ENCODE peak calls at places on chromosomes 5 and 9, in four cellular contexts. One of them, this sample, is unnamed.

GRCh38 chr5:96370981-96371380 is 62.1 kb downstream of the PCSK1 start:
- DNase-seq in fibroblast of the aortic adventitia: no peak
- DNase-seq in neural crest cell: no peak
- DNase-seq in stimulated activated CD4-positive, alpha-beta T cell treated with anti-CD3 and anti-CD28 coated beads, Interleukin-1b, Interleukin-23, amount 100 ng/mL, for 24 hours: no peak
- DNase-seq in this sample: no peak

GRCh38 chr5:179371123-179371515 is 25.9 kb upstream of the ADAMTS2 start:
- DNase-seq in fibroblast of the aortic adventitia: no peak
- DNase-seq in neural crest cell: no peak
- DNase-seq in stimulated activated CD4-positive, alpha-beta T cell treated with anti-CD3 and anti-CD28 coated beads, Interleukin-1b, Interleukin-23, amount 100 ng/mL, for 24 hours: no peak
- DNase-seq in this sample: no peak

GRCh38 chr5:38497946-38498345 is 58.5 kb downstream of the LIFR start:
- DNase-seq in fibroblast of the aortic adventitia: peak
- DNase-seq in neural crest cell: no peak
- DNase-seq in stimulated activated CD4-positive, alpha-beta T cell treated with anti-CD3 and anti-CD28 coated beads, Interleukin-1b, Interleukin-23, amount 100 ng/mL, for 24 hours: no peak
- DNase-seq in this sample: no peak

GRCh38 chr9:79242489-79242888 is 329.3 kb upstream of the TLE4 start:
- DNase-seq in fibroblast of the aortic adventitia: peak
- DNase-seq in neural crest cell: no peak
- DNase-seq in stimulated activated CD4-positive, alpha-beta T cell treated with anti-CD3 and anti-CD28 coated beads, Interleukin-1b, Interleukin-23, amount 100 ng/mL, for 24 hours: no peak
- DNase-seq in this sample: no peak

GRCh38 chr9:95509851-95510529 is 6.8 kb downstream of the PTCH1 start:
- DNase-seq in fibroblast of the aortic adventitia: no peak
- DNase-seq in neural crest cell: peak
- DNase-seq in stimulated activated CD4-positive, alpha-beta T cell treated with anti-CD3 and anti-CD28 coated beads, Interleukin-1b, Interleukin-23, amount 100 ng/mL, for 24 hours: no peak
- DNase-seq in this sample: peak

GRCh38 chr9:137505421-137506140 is 44.6 kb downstream of the PNPLA7 start:
- DNase-seq in fibroblast of the aortic adventitia: no peak
- DNase-seq in neural crest cell: no peak
- DNase-seq in stimulated activated CD4-positive, alpha-beta T cell treated with anti-CD3 and anti-CD28 coated beads, Interleukin-1b, Interleukin-23, amount 100 ng/mL, for 24 hours: no peak
- DNase-seq in this sample: no peak

GRCh38 chr9:134992755-134993124 is 75.0 kb upstream of the FCN1 start:
- DNase-seq in fibroblast of the aortic adventitia: no peak
- DNase-seq in neural crest cell: no peak
- DNase-seq in stimulated activated CD4-positive, alpha-beta T cell treated with anti-CD3 and anti-CD28 coated beads, Interleukin-1b, Interleukin-23, amount 100 ng/mL, for 24 hours: no peak
- DNase-seq in this sample: no peak

GRCh38 chr5:56564451-56565223 is 250.7 kb upstream of the MAP3K1 start:
- DNase-seq in fibroblast of the aortic adventitia: peak
- DNase-seq in neural crest cell: no peak
- DNase-seq in stimulated activated CD4-positive, alpha-beta T cell treated with anti-CD3 and anti-CD28 coated beads, Interleukin-1b, Interleukin-23, amount 100 ng/mL, for 24 hours: no peak
- DNase-seq in this sample: no peak

GRCh38 chr9:134099123-134099761 is 31.4 kb upstream of the BRD3 start:
- DNase-seq in fibroblast of the aortic adventitia: peak
- DNase-seq in neural crest cell: no peak
- DNase-seq in stimulated activated CD4-positive, alpha-beta T cell treated with anti-CD3 and anti-CD28 coated beads, Interleukin-1b, Interleukin-23, amount 100 ng/mL, for 24 hours: peak
- DNase-seq in this sample: peak

GRCh38 chr5:394671-395155 is 48.3 kb upstream of the EXOC3 start:
- DNase-seq in fibroblast of the aortic adventitia: no peak
- DNase-seq in neural crest cell: no peak
- DNase-seq in stimulated activated CD4-positive, alpha-beta T cell treated with anti-CD3 and anti-CD28 coated beads, Interleukin-1b, Interleukin-23, amount 100 ng/mL, for 24 hours: no peak
- DNase-seq in this sample: no peak

GRCh38 chr5:54362434-54362833 is 52.1 kb upstream of the ARL15 start:
- DNase-seq in fibroblast of the aortic adventitia: peak
- DNase-seq in neural crest cell: no peak
- DNase-seq in stimulated activated CD4-positive, alpha-beta T cell treated with anti-CD3 and anti-CD28 coated beads, Interleukin-1b, Interleukin-23, amount 100 ng/mL, for 24 hours: no peak
- DNase-seq in this sample: no peak

GRCh38 chr5:113167985-113168384 is 191.4 kb downstream of the DCP2 start:
- DNase-seq in fibroblast of the aortic adventitia: no peak
- DNase-seq in neural crest cell: no peak
- DNase-seq in stimulated activated CD4-positive, alpha-beta T cell treated with anti-CD3 and anti-CD28 coated beads, Interleukin-1b, Interleukin-23, amount 100 ng/mL, for 24 hours: no peak
- DNase-seq in this sample: no peak

GRCh38 chr5:36156124-36156601 is 4.3 kb downstream of the SKP2 start:
- DNase-seq in fibroblast of the aortic adventitia: peak
- DNase-seq in neural crest cell: no peak
- DNase-seq in stimulated activated CD4-positive, alpha-beta T cell treated with anti-CD3 and anti-CD28 coated beads, Interleukin-1b, Interleukin-23, amount 100 ng/mL, for 24 hours: no peak
- DNase-seq in this sample: no peak

GRCh38 chr5:157862183-157862851 is 3.4 kb upstream of the CLINT1 start:
- DNase-seq in fibroblast of the aortic adventitia: no peak
- DNase-seq in neural crest cell: no peak
- DNase-seq in stimulated activated CD4-positive, alpha-beta T cell treated with anti-CD3 and anti-CD28 coated beads, Interleukin-1b, Interleukin-23, amount 100 ng/mL, for 24 hours: no peak
- DNase-seq in this sample: no peak

GRCh38 chr5:134554319-134555222 is 29.1 kb downstream of the JADE2 start:
- DNase-seq in fibroblast of the aortic adventitia: peak
- DNase-seq in neural crest cell: no peak
- DNase-seq in stimulated activated CD4-positive, alpha-beta T cell treated with anti-CD3 and anti-CD28 coated beads, Interleukin-1b, Interleukin-23, amount 100 ng/mL, for 24 hours: peak
- DNase-seq in this sample: no peak

GRCh38 chr9:78278177-78278777 is 18.6 kb upstream of the PSAT1 start:
- DNase-seq in fibroblast of the aortic adventitia: peak
- DNase-seq in neural crest cell: no peak
- DNase-seq in stimulated activated CD4-positive, alpha-beta T cell treated with anti-CD3 and anti-CD28 coated beads, Interleukin-1b, Interleukin-23, amount 100 ng/mL, for 24 hours: no peak
- DNase-seq in this sample: no peak

GRCh38 chr5:135986891-135987401 is 32.2 kb upstream of the LECT2 start:
- DNase-seq in fibroblast of the aortic adventitia: peak
- DNase-seq in neural crest cell: no peak
- DNase-seq in stimulated activated CD4-positive, alpha-beta T cell treated with anti-CD3 and anti-CD28 coated beads, Interleukin-1b, Interleukin-23, amount 100 ng/mL, for 24 hours: no peak
- DNase-seq in this sample: no peak

GRCh38 chr5:112738180-112738560 is 485 bp downstream of the APC start:
- DNase-seq in fibroblast of the aortic adventitia: peak
- DNase-seq in neural crest cell: no peak
- DNase-seq in stimulated activated CD4-positive, alpha-beta T cell treated with anti-CD3 and anti-CD28 coated beads, Interleukin-1b, Interleukin-23, amount 100 ng/mL, for 24 hours: no peak
- DNase-seq in this sample: peak

GRCh38 chr5:143635888-143636287 is 176.1 kb upstream of the HMHB1 start:
- DNase-seq in fibroblast of the aortic adventitia: peak
- DNase-seq in neural crest cell: no peak
- DNase-seq in stimulated activated CD4-positive, alpha-beta T cell treated with anti-CD3 and anti-CD28 coated beads, Interleukin-1b, Interleukin-23, amount 100 ng/mL, for 24 hours: no peak
- DNase-seq in this sample: no peak

GRCh38 chr9:31519826-31520225 is 864.6 kb upstream of the ACO1 start:
- DNase-seq in fibroblast of the aortic adventitia: peak
- DNase-seq in neural crest cell: no peak
- DNase-seq in stimulated activated CD4-positive, alpha-beta T cell treated with anti-CD3 and anti-CD28 coated beads, Interleukin-1b, Interleukin-23, amount 100 ng/mL, for 24 hours: no peak
- DNase-seq in this sample: no peak

GRCh38 chr5:111781200-111781599 is 24.2 kb upstream of the NREP start:
- DNase-seq in fibroblast of the aortic adventitia: no peak
- DNase-seq in neural crest cell: no peak
- DNase-seq in stimulated activated CD4-positive, alpha-beta T cell treated with anti-CD3 and anti-CD28 coated beads, Interleukin-1b, Interleukin-23, amount 100 ng/mL, for 24 hours: no peak
- DNase-seq in this sample: no peak

GRCh38 chr9:73179594-73179993 is 27.9 kb downstream of the ANXA1 start:
- DNase-seq in fibroblast of the aortic adventitia: no peak
- DNase-seq in neural crest cell: no peak
- DNase-seq in stimulated activated CD4-positive, alpha-beta T cell treated with anti-CD3 and anti-CD28 coated beads, Interleukin-1b, Interleukin-23, amount 100 ng/mL, for 24 hours: no peak
- DNase-seq in this sample: no peak

GRCh38 chr5:123036391-123037103 is at the start of gene PPIC:
- DNase-seq in fibroblast of the aortic adventitia: peak
- DNase-seq in neural crest cell: peak
- DNase-seq in stimulated activated CD4-positive, alpha-beta T cell treated with anti-CD3 and anti-CD28 coated beads, Interleukin-1b, Interleukin-23, amount 100 ng/mL, for 24 hours: no peak
- DNase-seq in this sample: peak

GRCh38 chr9:10396641-10397040 is 216.2 kb downstream of the PTPRD start:
- DNase-seq in fibroblast of the aortic adventitia: no peak
- DNase-seq in neural crest cell: no peak
- DNase-seq in stimulated activated CD4-positive, alpha-beta T cell treated with anti-CD3 and anti-CD28 coated beads, Interleukin-1b, Interleukin-23, amount 100 ng/mL, for 24 hours: no peak
- DNase-seq in this sample: no peak

GRCh38 chr5:10490927-10491672 is 49.4 kb downstream of the ROPN1L start:
- DNase-seq in fibroblast of the aortic adventitia: no peak
- DNase-seq in neural crest cell: no peak
- DNase-seq in stimulated activated CD4-positive, alpha-beta T cell treated with anti-CD3 and anti-CD28 coated beads, Interleukin-1b, Interleukin-23, amount 100 ng/mL, for 24 hours: no peak
- DNase-seq in this sample: no peak

GRCh38 chr5:62143268-62144229 is 162.5 kb upstream of the KIF2A start:
- DNase-seq in fibroblast of the aortic adventitia: peak
- DNase-seq in neural crest cell: no peak
- DNase-seq in stimulated activated CD4-positive, alpha-beta T cell treated with anti-CD3 and anti-CD28 coated beads, Interleukin-1b, Interleukin-23, amount 100 ng/mL, for 24 hours: no peak
- DNase-seq in this sample: no peak

GRCh38 chr5:75460947-75461346 is 50.5 kb downstream of the CERT1 start:
- DNase-seq in fibroblast of the aortic adventitia: no peak
- DNase-seq in neural crest cell: no peak
- DNase-seq in stimulated activated CD4-positive, alpha-beta T cell treated with anti-CD3 and anti-CD28 coated beads, Interleukin-1b, Interleukin-23, amount 100 ng/mL, for 24 hours: no peak
- DNase-seq in this sample: no peak

GRCh38 chr9:134381671-134382505 is 55.6 kb downstream of the RXRA start:
- DNase-seq in fibroblast of the aortic adventitia: no peak
- DNase-seq in neural crest cell: no peak
- DNase-seq in stimulated activated CD4-positive, alpha-beta T cell treated with anti-CD3 and anti-CD28 coated beads, Interleukin-1b, Interleukin-23, amount 100 ng/mL, for 24 hours: no peak
- DNase-seq in this sample: peak

GRCh38 chr5:102801375-102801774 is 46.3 kb downstream of the PAM start:
- DNase-seq in fibroblast of the aortic adventitia: no peak
- DNase-seq in neural crest cell: no peak
- DNase-seq in stimulated activated CD4-positive, alpha-beta T cell treated with anti-CD3 and anti-CD28 coated beads, Interleukin-1b, Interleukin-23, amount 100 ng/mL, for 24 hours: no peak
- DNase-seq in this sample: no peak

GRCh38 chr5:78888580-78889187 is 96.4 kb downstream of the ARSB start:
- DNase-seq in fibroblast of the aortic adventitia: no peak
- DNase-seq in neural crest cell: no peak
- DNase-seq in stimulated activated CD4-positive, alpha-beta T cell treated with anti-CD3 and anti-CD28 coated beads, Interleukin-1b, Interleukin-23, amount 100 ng/mL, for 24 hours: no peak
- DNase-seq in this sample: no peak

GRCh38 chr9:34334337-34334824 is 5.0 kb downstream of the NUDT2 start:
- DNase-seq in fibroblast of the aortic adventitia: no peak
- DNase-seq in neural crest cell: peak
- DNase-seq in stimulated activated CD4-positive, alpha-beta T cell treated with anti-CD3 and anti-CD28 coated beads, Interleukin-1b, Interleukin-23, amount 100 ng/mL, for 24 hours: no peak
- DNase-seq in this sample: no peak

GRCh38 chr5:165055476-165055875 is 1550.1 kb downstream of the MAT2B start:
- DNase-seq in fibroblast of the aortic adventitia: peak
- DNase-seq in neural crest cell: no peak
- DNase-seq in stimulated activated CD4-positive, alpha-beta T cell treated with anti-CD3 and anti-CD28 coated beads, Interleukin-1b, Interleukin-23, amount 100 ng/mL, for 24 hours: no peak
- DNase-seq in this sample: no peak

GRCh38 chr9:129500166-129500862 is 120.6 kb downstream of the C9orf50 start:
- DNase-seq in fibroblast of the aortic adventitia: peak
- DNase-seq in neural crest cell: peak
- DNase-seq in stimulated activated CD4-positive, alpha-beta T cell treated with anti-CD3 and anti-CD28 coated beads, Interleukin-1b, Interleukin-23, amount 100 ng/mL, for 24 hours: no peak
- DNase-seq in this sample: no peak

GRCh38 chr5:149803641-149804468 is 73.7 kb downstream of the PPARGC1B start:
- DNase-seq in fibroblast of the aortic adventitia: peak
- DNase-seq in neural crest cell: no peak
- DNase-seq in stimulated activated CD4-positive, alpha-beta T cell treated with anti-CD3 and anti-CD28 coated beads, Interleukin-1b, Interleukin-23, amount 100 ng/mL, for 24 hours: no peak
- DNase-seq in this sample: no peak

GRCh38 chr9:4048441-4048840 is 251.4 kb downstream of the GLIS3 start:
- DNase-seq in fibroblast of the aortic adventitia: peak
- DNase-seq in neural crest cell: no peak
- DNase-seq in stimulated activated CD4-positive, alpha-beta T cell treated with anti-CD3 and anti-CD28 coated beads, Interleukin-1b, Interleukin-23, amount 100 ng/mL, for 24 hours: no peak
- DNase-seq in this sample: no peak

GRCh38 chr9:107142896-107143603 is 140.0 kb upstream of the RAD23B start:
- DNase-seq in fibroblast of the aortic adventitia: peak
- DNase-seq in neural crest cell: no peak
- DNase-seq in stimulated activated CD4-positive, alpha-beta T cell treated with anti-CD3 and anti-CD28 coated beads, Interleukin-1b, Interleukin-23, amount 100 ng/mL, for 24 hours: no peak
- DNase-seq in this sample: no peak

GRCh38 chr5:10536931-10537579 is 26.8 kb upstream of the ANKRD33B start:
- DNase-seq in fibroblast of the aortic adventitia: peak
- DNase-seq in neural crest cell: no peak
- DNase-seq in stimulated activated CD4-positive, alpha-beta T cell treated with anti-CD3 and anti-CD28 coated beads, Interleukin-1b, Interleukin-23, amount 100 ng/mL, for 24 hours: no peak
- DNase-seq in this sample: no peak

GRCh38 chr9:121783523-121784507 is 132.4 kb downstream of the DAB2IP start:
- DNase-seq in fibroblast of the aortic adventitia: no peak
- DNase-seq in neural crest cell: no peak
- DNase-seq in stimulated activated CD4-positive, alpha-beta T cell treated with anti-CD3 and anti-CD28 coated beads, Interleukin-1b, Interleukin-23, amount 100 ng/mL, for 24 hours: no peak
- DNase-seq in this sample: no peak